ENCODE peak calls at places on chromosomes 1 and 21, in nine cellular contexts. One of them, this sample, is unnamed.

GRCh38 chr1:102174259-102174863 is 177.6 kb upstream of the OLFM3 start:
- DNase-seq in uterus: no peak
- DNase-seq in esophagus squamous epithelium: no peak
- DNase-seq in testis: no peak
- DNase-seq in lower leg skin: no peak
- DNase-seq in tibial nerve: no peak
- DNase-seq in A549: peak; percentile 4
- DNase-seq in heart left ventricle: no peak
- DNase-seq in sigmoid colon: no peak
- DNase-seq in this sample: no peak

GRCh38 chr21:36330904-36331303 is 10.9 kb downstream of the MORC3 start:
- DNase-seq in uterus: peak; percentile 32
- DNase-seq in esophagus squamous epithelium: no peak
- DNase-seq in testis: peak; percentile 65
- DNase-seq in lower leg skin: no peak
- DNase-seq in tibial nerve: no peak
- DNase-seq in A549: peak; percentile 53
- DNase-seq in heart left ventricle: no peak
- DNase-seq in sigmoid colon: no peak
- DNase-seq in this sample: peak; percentile 81

GRCh38 chr1:4585216-4585615 is 69.2 kb upstream of the AJAP1 start:
- DNase-seq in uterus: no peak
- DNase-seq in esophagus squamous epithelium: no peak
- DNase-seq in testis: peak; percentile 43
- DNase-seq in lower leg skin: no peak
- DNase-seq in tibial nerve: no peak
- DNase-seq in A549: peak; percentile 4
- DNase-seq in heart left ventricle: no peak
- DNase-seq in sigmoid colon: no peak
- DNase-seq in this sample: peak; percentile 16

GRCh38 chr21:18222346-18222745 is 22.3 kb upstream of the CHODL start:
- DNase-seq in uterus: no peak
- DNase-seq in esophagus squamous epithelium: no peak
- DNase-seq in testis: no peak
- DNase-seq in lower leg skin: no peak
- DNase-seq in tibial nerve: no peak
- DNase-seq in A549: no peak
- DNase-seq in heart left ventricle: no peak
- DNase-seq in sigmoid colon: no peak
- DNase-seq in this sample: no peak

GRCh38 chr21:21968810-21969588 is 970.8 kb downstream of the NCAM2 start:
- DNase-seq in uterus: no peak
- DNase-seq in esophagus squamous epithelium: no peak
- DNase-seq in testis: no peak
- DNase-seq in lower leg skin: no peak
- DNase-seq in tibial nerve: no peak
- DNase-seq in A549: no peak
- DNase-seq in heart left ventricle: no peak
- DNase-seq in sigmoid colon: no peak
- DNase-seq in this sample: no peak

GRCh38 chr1:159849972-159850371 is 12.5 kb downstream of the VSIG8 start:
- DNase-seq in uterus: no peak
- DNase-seq in esophagus squamous epithelium: no peak
- DNase-seq in testis: no peak
- DNase-seq in lower leg skin: no peak
- DNase-seq in tibial nerve: no peak
- DNase-seq in A549: no peak
- DNase-seq in heart left ventricle: no peak
- DNase-seq in sigmoid colon: no peak
- DNase-seq in this sample: no peak

GRCh38 chr1:55869050-55869449 is 653.9 kb upstream of the USP24 start:
- DNase-seq in uterus: no peak
- DNase-seq in esophagus squamous epithelium: no peak
- DNase-seq in testis: no peak
- DNase-seq in lower leg skin: no peak
- DNase-seq in tibial nerve: no peak
- DNase-seq in A549: no peak
- DNase-seq in heart left ventricle: peak; percentile 63
- DNase-seq in sigmoid colon: no peak
- DNase-seq in this sample: no peak

GRCh38 chr1:19313636-19313959 is 1.5 kb downstream of the SLC66A1 start:
- DNase-seq in uterus: no peak
- DNase-seq in esophagus squamous epithelium: no peak
- DNase-seq in testis: no peak
- DNase-seq in lower leg skin: no peak
- DNase-seq in tibial nerve: no peak
- DNase-seq in A549: no peak
- DNase-seq in heart left ventricle: no peak
- DNase-seq in sigmoid colon: no peak
- DNase-seq in this sample: peak; percentile 49

GRCh38 chr1:151811181-151811580 is 6.0 kb upstream of the LINGO4 start:
- DNase-seq in uterus: no peak
- DNase-seq in esophagus squamous epithelium: no peak
- DNase-seq in testis: no peak
- DNase-seq in lower leg skin: no peak
- DNase-seq in tibial nerve: no peak
- DNase-seq in A549: no peak
- DNase-seq in heart left ventricle: no peak
- DNase-seq in sigmoid colon: no peak
- DNase-seq in this sample: no peak

GRCh38 chr1:97457446-97458089 is 463.3 kb downstream of the DPYD start:
- DNase-seq in uterus: no peak
- DNase-seq in esophagus squamous epithelium: no peak
- DNase-seq in testis: no peak
- DNase-seq in lower leg skin: no peak
- DNase-seq in tibial nerve: no peak
- DNase-seq in A549: no peak
- DNase-seq in heart left ventricle: no peak
- DNase-seq in sigmoid colon: no peak
- DNase-seq in this sample: no peak

GRCh38 chr1:85581138-85581801 is 709 bp downstream of the CCN1 start:
- DNase-seq in uterus: peak; percentile 79
- DNase-seq in esophagus squamous epithelium: no peak
- DNase-seq in testis: peak; percentile 73
- DNase-seq in lower leg skin: no peak
- DNase-seq in tibial nerve: peak; percentile 62
- DNase-seq in A549: peak; percentile 76
- DNase-seq in heart left ventricle: peak; percentile 78
- DNase-seq in sigmoid colon: peak; percentile 92
- DNase-seq in this sample: peak; percentile 73

GRCh38 chr1:65958561-65959350 is 166.1 kb downstream of the PDE4B start:
- DNase-seq in uterus: no peak
- DNase-seq in esophagus squamous epithelium: no peak
- DNase-seq in testis: no peak
- DNase-seq in lower leg skin: no peak
- DNase-seq in tibial nerve: no peak
- DNase-seq in A549: peak; percentile 65
- DNase-seq in heart left ventricle: no peak
- DNase-seq in sigmoid colon: no peak
- DNase-seq in this sample: peak; percentile 70

GRCh38 chr1:227312364-227313025 is 5.8 kb downstream of the CDC42BPA start:
- DNase-seq in uterus: no peak
- DNase-seq in esophagus squamous epithelium: no peak
- DNase-seq in testis: no peak
- DNase-seq in lower leg skin: no peak
- DNase-seq in tibial nerve: no peak
- DNase-seq in A549: no peak
- DNase-seq in heart left ventricle: no peak
- DNase-seq in sigmoid colon: no peak
- DNase-seq in this sample: no peak

DNA sequence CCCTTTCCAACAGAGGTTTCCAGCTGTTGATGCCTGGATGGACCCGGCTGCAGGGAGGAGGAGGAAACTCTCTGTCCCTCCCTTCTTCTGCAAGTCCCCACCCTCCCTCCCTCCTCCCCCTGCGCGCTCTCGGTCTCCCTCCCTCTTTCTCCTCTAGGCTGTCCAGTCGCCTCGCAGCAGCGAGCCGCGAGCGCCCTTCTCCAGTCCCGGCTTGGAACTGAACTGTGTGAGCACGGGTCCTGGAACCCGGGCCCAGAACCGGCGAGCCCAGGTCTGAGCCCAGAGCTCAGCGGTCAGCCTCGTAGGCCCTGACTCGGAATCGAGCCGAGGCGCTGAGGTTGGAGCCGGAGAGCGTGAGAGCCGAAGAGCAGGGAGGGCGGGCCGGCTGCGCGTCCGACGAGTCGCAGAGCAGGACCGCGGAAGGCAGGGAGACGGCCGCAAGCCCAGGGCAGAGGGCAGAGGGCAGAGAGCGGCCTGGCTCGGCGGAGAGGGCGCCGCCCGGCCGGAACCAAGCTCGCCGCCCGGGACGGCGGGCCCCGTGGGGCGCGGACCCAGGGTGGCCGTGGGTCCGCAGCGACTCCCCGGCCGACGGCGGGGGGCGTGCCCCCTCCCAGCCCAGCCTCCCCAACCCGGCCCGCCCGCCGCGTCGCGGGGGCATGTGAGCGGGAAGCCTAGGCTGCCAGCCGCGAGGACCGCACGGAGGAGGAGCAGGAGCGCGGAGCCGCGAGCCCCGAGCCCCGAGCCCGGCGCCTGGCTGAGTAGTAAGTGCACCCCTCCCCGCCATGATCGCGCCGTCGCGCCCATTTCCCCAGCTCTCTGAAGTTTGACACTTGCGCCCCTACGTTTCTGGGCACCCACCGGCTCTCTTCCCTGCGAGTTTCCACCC is at the start of gene SOX13:
- DNase-seq in uterus: peak; percentile 94
- DNase-seq in esophagus squamous epithelium: no peak
- DNase-seq in testis: peak; percentile 94
- DNase-seq in lower leg skin: peak; percentile 80
- DNase-seq in tibial nerve: peak; percentile 86
- DNase-seq in A549: peak; percentile 91
- DNase-seq in heart left ventricle: peak; percentile 90
- DNase-seq in sigmoid colon: peak; percentile 97
- DNase-seq in this sample: peak; percentile 22
- TF ChIP-seq POLR2A in uterus: peak; percentile 96
- TF ChIP-seq POLR2A in esophagus squamous epithelium: no peak
- TF ChIP-seq POLR2A in testis: peak; percentile 49
- TF ChIP-seq POLR2A in lower leg skin: no peak
- TF ChIP-seq POLR2A in tibial nerve: peak; percentile 91
- TF ChIP-seq POLR2A in A549: peak; percentile 97
- TF ChIP-seq POLR2A in heart left ventricle: no peak
- TF ChIP-seq POLR2A in sigmoid colon: peak; percentile 96
- TF ChIP-seq POLR2A in this sample: no peak

GRCh38 chr1:225653463-225654276 is 747 bp upstream of the ENAH start:
- DNase-seq in uterus: peak; percentile 88
- DNase-seq in esophagus squamous epithelium: no peak
- DNase-seq in testis: peak; percentile 81
- DNase-seq in lower leg skin: peak; percentile 65
- DNase-seq in tibial nerve: peak; percentile 51
- DNase-seq in A549: peak; percentile 75
- DNase-seq in heart left ventricle: peak; percentile 77
- DNase-seq in sigmoid colon: peak; percentile 93
- DNase-seq in this sample: no peak
- TF ChIP-seq POLR2A in uterus: peak; percentile 52
- TF ChIP-seq POLR2A in esophagus squamous epithelium: no peak
- TF ChIP-seq POLR2A in testis: no peak
- TF ChIP-seq POLR2A in lower leg skin: no peak
- TF ChIP-seq POLR2A in tibial nerve: peak; percentile 29
- TF ChIP-seq POLR2A in A549: peak; percentile 38
- TF ChIP-seq POLR2A in heart left ventricle: no peak
- TF ChIP-seq POLR2A in sigmoid colon: peak; percentile 59
- TF ChIP-seq POLR2A in this sample: no peak

GRCh38 chr1:156150107-156151000 is 3.0 kb upstream of the SEMA4A start:
- DNase-seq in uterus: no peak
- DNase-seq in esophagus squamous epithelium: no peak
- DNase-seq in testis: no peak
- DNase-seq in lower leg skin: no peak
- DNase-seq in tibial nerve: no peak
- DNase-seq in A549: no peak
- DNase-seq in heart left ventricle: no peak
- DNase-seq in sigmoid colon: no peak
- DNase-seq in this sample: no peak

GRCh38 chr1:156148236-156148635 is 5.1 kb upstream of the SEMA4A start:
- DNase-seq in uterus: no peak
- DNase-seq in esophagus squamous epithelium: no peak
- DNase-seq in testis: no peak
- DNase-seq in lower leg skin: no peak
- DNase-seq in tibial nerve: no peak
- DNase-seq in A549: no peak
- DNase-seq in heart left ventricle: no peak
- DNase-seq in sigmoid colon: no peak
- DNase-seq in this sample: no peak

GRCh38 chr1:156146749-156147405 is 6.5 kb upstream of the SEMA4A start:
- DNase-seq in uterus: no peak
- DNase-seq in esophagus squamous epithelium: no peak
- DNase-seq in testis: no peak
- DNase-seq in lower leg skin: no peak
- DNase-seq in tibial nerve: no peak
- DNase-seq in A549: no peak
- DNase-seq in heart left ventricle: no peak
- DNase-seq in sigmoid colon: no peak
- DNase-seq in this sample: no peak

GRCh38 chr1:156151093-156151688 is 2.2 kb upstream of the SEMA4A start:
- DNase-seq in uterus: no peak
- DNase-seq in esophagus squamous epithelium: no peak
- DNase-seq in testis: no peak
- DNase-seq in lower leg skin: no peak
- DNase-seq in tibial nerve: no peak
- DNase-seq in A549: no peak
- DNase-seq in heart left ventricle: no peak
- DNase-seq in sigmoid colon: no peak
- DNase-seq in this sample: no peak

GRCh38 chr1:156149374-156150106 is 3.8 kb upstream of the SEMA4A start:
- DNase-seq in uterus: no peak
- DNase-seq in esophagus squamous epithelium: no peak
- DNase-seq in testis: no peak
- DNase-seq in lower leg skin: no peak
- DNase-seq in tibial nerve: no peak
- DNase-seq in A549: no peak
- DNase-seq in heart left ventricle: no peak
- DNase-seq in sigmoid colon: no peak
- DNase-seq in this sample: no peak
- TF ChIP-seq POLR2A in uterus: no peak
- TF ChIP-seq POLR2A in esophagus squamous epithelium: no peak
- TF ChIP-seq POLR2A in testis: no peak
- TF ChIP-seq POLR2A in lower leg skin: no peak
- TF ChIP-seq POLR2A in tibial nerve: no peak
- TF ChIP-seq POLR2A in A549: no peak
- TF ChIP-seq POLR2A in heart left ventricle: no peak
- TF ChIP-seq POLR2A in sigmoid colon: no peak
- TF ChIP-seq POLR2A in this sample: no peak

DNA sequence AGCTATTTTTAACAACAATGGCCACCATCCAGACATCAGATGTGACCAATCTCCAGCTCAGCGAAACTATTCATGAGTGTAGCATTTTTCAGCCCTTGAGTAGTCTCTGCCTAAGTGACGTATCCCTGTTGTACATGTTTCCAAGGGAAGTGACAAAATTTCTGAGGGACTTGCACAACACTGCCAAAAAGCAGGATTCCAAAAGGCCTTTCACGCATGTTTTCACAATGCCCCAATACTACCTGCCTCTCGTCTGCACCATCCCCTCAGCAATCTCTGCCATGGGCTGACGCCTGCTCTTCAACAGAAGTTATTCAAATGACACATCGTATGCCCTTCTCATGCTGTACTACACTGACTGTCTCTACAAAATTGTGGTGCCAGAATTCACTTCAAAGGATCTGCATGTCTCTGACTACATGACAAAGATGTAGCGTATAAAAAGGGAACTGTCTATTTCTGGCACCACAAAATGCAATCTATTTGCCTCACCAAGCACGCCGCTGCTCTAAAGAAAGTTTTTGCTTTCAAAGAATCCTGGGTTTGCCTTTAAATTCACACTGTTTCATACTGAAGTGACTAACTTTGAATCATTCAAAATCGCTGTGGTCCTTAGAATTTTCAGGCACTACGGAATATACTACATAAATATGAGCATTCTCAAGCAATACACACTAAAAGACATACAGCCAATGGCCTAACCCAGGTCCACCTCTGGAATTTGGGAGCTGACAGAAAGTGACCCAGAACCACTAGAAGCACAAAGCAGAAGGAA is 32.9 kb downstream of the JAK1 start:
- DNase-seq in uterus: peak; percentile 54
- DNase-seq in esophagus squamous epithelium: no peak
- DNase-seq in testis: peak; percentile 57
- DNase-seq in lower leg skin: peak; percentile 82
- DNase-seq in tibial nerve: no peak
- DNase-seq in A549: peak; percentile 60
- DNase-seq in heart left ventricle: peak; percentile 36
- DNase-seq in sigmoid colon: peak; percentile 78
- DNase-seq in this sample: no peak
- TF ChIP-seq POLR2A in uterus: no peak
- TF ChIP-seq POLR2A in esophagus squamous epithelium: no peak
- TF ChIP-seq POLR2A in testis: no peak
- TF ChIP-seq POLR2A in lower leg skin: no peak
- TF ChIP-seq POLR2A in tibial nerve: no peak
- TF ChIP-seq POLR2A in A549: no peak
- TF ChIP-seq POLR2A in heart left ventricle: no peak
- TF ChIP-seq POLR2A in sigmoid colon: no peak
- TF ChIP-seq POLR2A in this sample: no peak

This sample was measured in erythroblast.